ENCODE peak calls at places on chromosome 6, in four cellular contexts. L, X, F and Y are unnamed samples.

GRCh38 chr6:16334671-16335070 is 96.3 kb downstream of the GMPR start:
- DNase-seq in L (no peak), X (no peak), F (peak), Y (peak)

GRCh38 chr6:155778336-155778735 is 322.7 kb upstream of the NOX3 start:
- DNase-seq in L (no peak), X (no peak), F (no peak), Y (no peak)

GRCh38 chr6:147903321-147903720 is 394.8 kb downstream of the SAMD5 start:
- DNase-seq in L (no peak), X (no peak), F (no peak), Y (no peak)

GRCh38 chr6:158757753-158758090 is 61.4 kb downstream of the EZR start:
- DNase-seq in L (no peak), X (no peak), F (no peak), Y (no peak)

GRCh38 chr6:166860392-166860791 is 96.0 kb downstream of the RNASET2 start:
- DNase-seq in L (no peak), X (no peak), F (no peak), Y (no peak)

GRCh38 chr6:139657121-139657520 is 282.7 kb upstream of the CITED2 start:
- DNase-seq in L (no peak), X (no peak), F (no peak), Y (no peak)

GRCh38 chr6:47440722-47441121 is 36.9 kb upstream of the CD2AP start:
- DNase-seq in L (no peak), X (no peak), F (peak), Y (no peak)

GRCh38 chr6:1039191-1039590 is 272.7 kb upstream of the FOXQ1 start:
- DNase-seq in L (no peak), X (no peak), F (no peak), Y (no peak)

GRCh38 chr6:140415266-140415665 is 1040.8 kb upstream of the CITED2 start:
- DNase-seq in L (no peak), X (no peak), F (no peak), Y (no peak)

GRCh38 chr6:33061987-33062386 is 11.5 kb downstream of the HLA-DPA1 start:
- DNase-seq in L (no peak), X (no peak), F (no peak), Y (no peak)

GRCh38 chr6:35778437-35778836 is 2.0 kb downstream of the CLPSL2 start:
- DNase-seq in L (no peak), X (no peak), F (no peak), Y (no peak)

GRCh38 chr6:37535701-37536461 is 36.2 kb upstream of the CCDC167 start:
- DNase-seq in L (no peak), X (no peak), F (no peak), Y (no peak)

GRCh38 chr6:134447423-134447822 is 129.5 kb upstream of the SGK1 start:
- DNase-seq in L (no peak), X (no peak), F (peak), Y (no peak)

GRCh38 chr6:69026715-69027114 is 391.6 kb downstream of the ADGRB3 start:
- DNase-seq in L (no peak), X (no peak), F (no peak), Y (no peak)

GRCh38 chr6:116557863-116558262 is 4.3 kb downstream of the CALHM4 start:
- DNase-seq in L (no peak), X (peak), F (peak), Y (peak)

GRCh38 chr6:36577298-36577697 is 16.9 kb upstream of the SRSF3 start:
- DNase-seq in L (no peak), X (no peak), F (no peak), Y (peak)

GRCh38 chr6:52221302-52221701 is 23.0 kb downstream of the IL17F start:
- DNase-seq in L (no peak), X (no peak), F (no peak), Y (no peak)

GRCh38 chr6:938271-939046 is 245.5 kb upstream of the EXOC2 start:
- DNase-seq in L (peak), X (no peak), F (no peak), Y (no peak)

GRCh38 chr6:144278659-144279314 is 6.3 kb upstream of the UTRN start:
- DNase-seq in L (no peak), X (no peak), F (no peak), Y (no peak)

GRCh38 chr6:93964296-93964695 is 544.9 kb upstream of the EPHA7 start:
- DNase-seq in L (no peak), X (no peak), F (no peak), Y (no peak)

GRCh38 chr6:157997893-157998608 is 16.4 kb downstream of the SYNJ2 start:
- DNase-seq in L (no peak), X (no peak), F (no peak), Y (no peak)

GRCh38 chr6:148407372-148407771 is 64.7 kb downstream of the SASH1 start:
- DNase-seq in L (no peak), X (peak), F (no peak), Y (peak)

GRCh38 chr6:46015119-46015968 is at the start of gene CLIC5:
- DNase-seq in L (peak), X (no peak), F (peak), Y (no peak)

GRCh38 chr6:88708197-88708744 is 255.1 kb downstream of the RNGTT start:
- DNase-seq in L (no peak), X (no peak), F (no peak), Y (no peak)

GRCh38 chr6:6915813-6916547 is 191.8 kb upstream of the RREB1 start:
- DNase-seq in L (no peak), X (no peak), F (peak), Y (no peak)

GRCh38 chr6:168681748-168682147 is 240.8 kb downstream of the SMOC2 start:
- DNase-seq in L (no peak), X (no peak), F (no peak), Y (no peak)

GRCh38 chr6:136669299-136669699 is 119.1 kb upstream of the MAP7 start:
- DNase-seq in L (no peak), X (peak), F (no peak), Y (peak)

GRCh38 chr6:42452171-42453026 is 673 bp upstream of the TRERF1 start:
- DNase-seq in L (peak), X (no peak), F (peak), Y (no peak)

GRCh38 chr6:16136536-16137450 is 7.9 kb downstream of the MYLIP start:
- DNase-seq in L (no peak), X (peak), F (no peak), Y (peak)

GRCh38 chr6:15504040-15504491 is 158.8 kb downstream of the DTNBP1 start:
- DNase-seq in L (no peak), X (no peak), F (peak), Y (no peak)

GRCh38 chr6:146364816-146365594 is 178.6 kb upstream of the RAB32 start:
- DNase-seq in L (no peak), X (no peak), F (no peak), Y (no peak)

GRCh38 chr6:33700391-33701050 is 11.0 kb downstream of the UQCC2 start:
- DNase-seq in L (peak), X (no peak), F (peak), Y (no peak)